ENCODE peak calls at places on chromosomes 11 and 22, in four cellular contexts. C is fibroblast of lung, Y is hepatocyte, D is endothelial cell of umbilical vein. U is an unnamed sample.

GRCh38 chr11:2092956-2093412 is 46.2 kb downstream of the IGF2 start:
- DNase-seq in C (peak; percentile 62), Y (no peak), D (no peak), U (peak; percentile 95)

GRCh38 chr11:61507962-61508824 is at the start of gene LRRC10B:
- DNase-seq in C (no peak), Y (peak; percentile 79), D (no peak), U (no peak)

GRCh38 chr22:38202437-38203089 is 769 bp downstream of the MAFF start:
- DNase-seq in C (peak; percentile 94), Y (peak; percentile 94), D (peak; percentile 90), U (peak; percentile 43)

GRCh38 chr22:46196268-46196667 is 45.9 kb downstream of the PPARA start:
- DNase-seq in C (no peak), Y (no peak), D (no peak), U (no peak)

GRCh38 chr22:38754247-38755154 is 1.3 kb downstream of the SUN2 start:
- DNase-seq in C (peak; percentile 86), Y (peak; percentile 70), D (peak; percentile 48), U (peak; percentile 52)

GRCh38 chr22:31561238-31561887 is 65.0 kb downstream of the SFI1 start:
- DNase-seq in C (peak; percentile 78), Y (peak; percentile 94), D (peak; percentile 78), U (peak; percentile 47)

GRCh38 chr11:119739021-119739703 is 10.2 kb upstream of the NECTIN1 start:
- DNase-seq in C (no peak), Y (peak; percentile 57), D (no peak), U (no peak)

GRCh38 chr22:30371981-30372380 is 15.2 kb downstream of the CCDC157 start:
- DNase-seq in C (no peak), Y (no peak), D (no peak), U (no peak)

GRCh38 chr11:1391165-1392010 is 1.7 kb downstream of the BRSK2 start:
- DNase-seq in C (no peak), Y (no peak), D (no peak), U (no peak)

GRCh38 chr22:44286673-44287072 is 26.1 kb downstream of the SHISAL1 start:
- DNase-seq in C (no peak), Y (no peak), D (no peak), U (no peak)

GRCh38 chr22:22856885-22857606 is 30.6 kb upstream of the IGLL5 start:
- DNase-seq in C (no peak), Y (no peak), D (no peak), U (no peak)

GRCh38 chr22:22856364-22856763 is 31.3 kb upstream of the IGLL5 start:
- DNase-seq in C (no peak), Y (no peak), D (no peak), U (no peak)

GRCh38 chr22:22854466-22854865 is 33.1 kb upstream of the IGLL5 start:
- DNase-seq in C (no peak), Y (no peak), D (no peak), U (no peak)

GRCh38 chr22:22855085-22855484 is 32.5 kb upstream of the IGLL5 start:
- DNase-seq in C (no peak), Y (no peak), D (no peak), U (no peak)

DNA sequence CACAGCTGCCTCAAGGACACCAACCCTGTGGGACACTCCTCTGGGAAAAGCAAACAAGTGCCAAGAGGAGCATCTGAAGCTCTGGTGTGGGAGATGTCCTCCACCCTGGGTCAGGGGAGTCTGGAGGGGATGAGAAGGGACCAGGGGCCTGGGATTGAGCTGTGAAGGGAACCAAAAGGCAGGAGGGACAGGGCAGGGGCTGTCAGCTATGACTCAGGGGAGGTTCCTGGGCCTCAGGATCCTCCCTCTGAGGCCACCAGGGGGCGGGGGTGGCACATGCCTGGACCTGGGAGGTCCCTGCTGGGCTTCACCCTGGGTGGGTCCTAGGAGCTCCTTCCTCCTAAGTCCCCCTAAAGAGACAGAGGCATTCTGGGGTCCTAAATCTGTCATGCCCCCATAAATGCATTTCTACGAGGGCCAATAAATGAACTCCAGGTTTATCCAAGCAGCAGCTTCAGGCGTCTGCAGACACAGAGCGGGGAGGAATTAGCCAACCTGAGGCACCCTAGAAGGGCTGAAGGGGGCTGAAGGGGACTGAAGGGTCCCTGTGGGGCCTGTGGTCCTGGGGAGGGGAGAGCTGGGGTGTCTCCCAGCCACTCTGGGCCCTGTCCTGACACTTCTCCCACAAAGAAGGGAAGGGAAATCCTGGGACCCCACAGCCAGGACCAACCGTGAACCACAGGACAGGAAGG is 31.9 kb upstream of the IGLL5 start:
- DNase-seq in C (no peak), Y (peak; percentile 52), D (no peak), U (peak; percentile 77)
- H3K27me3 ChIP-seq in C (no peaks in the 10 kb centered on the region), Y (peaks cover 16% of the 10 kb centered on the region), D (no peaks in the 10 kb centered on the region), U (no peaks in the 10 kb centered on the region)

GRCh38 chr11:35355102-35355749 is 64.1 kb downstream of the SLC1A2 start:
- DNase-seq in C (no peak), Y (no peak), D (no peak), U (no peak)

GRCh38 chr11:35359321-35360058 is 59.9 kb downstream of the SLC1A2 start:
- DNase-seq in C (no peak), Y (no peak), D (no peak), U (no peak)

GRCh38 chr11:35360059-35360530 is 59.3 kb downstream of the SLC1A2 start:
- DNase-seq in C (no peak), Y (no peak), D (no peak), U (no peak)

GRCh38 chr11:35354644-35355043 is 64.7 kb downstream of the SLC1A2 start:
- DNase-seq in C (no peak), Y (no peak), D (no peak), U (no peak)

GRCh38 chr11:35357893-35358292 is 61.5 kb downstream of the SLC1A2 start:
- DNase-seq in C (peak; percentile 45), Y (no peak), D (no peak), U (no peak)
- H3K79me2 ChIP-seq in C (no peaks in the 10 kb centered on the region), Y (no peaks in the 10 kb centered on the region), D (no peaks in the 10 kb centered on the region), U (no peaks in the 10 kb centered on the region)

DNA sequence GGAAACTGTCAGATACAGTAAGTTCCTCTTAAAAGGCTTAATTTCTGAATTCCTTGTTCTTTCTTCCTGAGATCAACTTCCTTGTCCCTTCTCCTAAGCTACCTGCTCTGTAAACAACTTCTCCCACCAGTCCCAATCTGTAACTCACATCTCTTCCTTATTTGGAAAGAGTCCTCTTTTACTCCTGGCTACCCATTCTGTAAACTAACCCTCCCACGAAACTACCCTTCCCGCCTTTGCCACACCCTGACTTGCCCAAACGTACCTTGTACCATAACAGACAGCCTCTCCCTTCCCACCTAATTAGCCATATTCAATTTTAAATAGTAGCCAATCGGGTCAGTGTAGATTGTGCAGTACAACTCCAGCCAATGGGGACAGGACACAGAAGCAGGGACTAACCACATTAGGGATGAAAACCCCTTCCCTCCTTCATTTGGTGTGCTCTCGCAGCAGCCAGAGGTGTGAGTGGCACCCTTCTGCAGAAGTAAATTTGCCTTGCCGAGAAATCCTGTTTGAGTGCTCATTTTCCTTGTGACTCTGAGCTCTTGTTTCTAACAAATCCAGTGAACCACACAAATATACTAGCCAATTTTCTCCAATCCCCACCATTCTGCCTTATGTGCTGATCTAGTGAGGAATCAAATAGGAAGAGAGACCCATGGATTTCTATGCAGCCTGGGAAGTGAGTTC is 49.5 kb downstream of the ZNF280B start:
- DNase-seq in C (no peak), Y (no peak), D (no peak), U (no peak)
- H3K27me3 ChIP-seq in C (no peaks in the 10 kb centered on the region), Y (peaks cover 14% of the 10 kb centered on the region), D (peaks cover under 1% of the 10 kb centered on the region), U (no peaks in the 10 kb centered on the region)

GRCh38 chr11:126963115-126963514 is 37.5 kb downstream of the KIRREL3 start:
- DNase-seq in C (no peak), Y (no peak), D (no peak), U (no peak)
- H3K79me2 ChIP-seq in C (no peaks in the 10 kb centered on the region), Y (no peaks in the 10 kb centered on the region), D (no peaks in the 10 kb centered on the region), U (no peaks in the 10 kb centered on the region)

DNA sequence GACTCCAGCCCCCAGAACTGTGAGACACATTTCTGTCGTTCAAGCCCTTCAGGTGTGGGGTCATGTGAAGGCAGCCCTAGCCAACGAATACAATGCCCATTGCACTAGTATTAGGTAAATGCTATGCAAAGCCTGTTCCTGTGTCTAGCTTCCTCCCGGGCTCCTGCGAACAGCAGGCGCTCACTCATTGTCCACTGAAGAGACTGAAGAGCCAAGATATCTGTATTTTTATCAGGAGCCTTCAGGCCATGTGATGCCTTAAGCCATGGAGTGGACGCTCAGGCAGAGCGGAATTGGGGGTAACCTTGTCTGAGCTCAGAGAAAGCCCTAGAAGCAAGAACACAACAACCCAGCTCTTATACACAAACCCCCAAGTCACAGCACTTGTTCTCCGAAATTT is 4.2 kb upstream of the TMPRSS6 start:
- DNase-seq in C (no peak), Y (no peak), D (no peak), U (no peak)
- H3K27me3 ChIP-seq in C (peaks cover 11% of the 10 kb centered on the region), Y (no peaks in the 10 kb centered on the region), D (no peaks in the 10 kb centered on the region), U (no peaks in the 10 kb centered on the region)

GRCh38 chr11:3984896-3985295 is 109.7 kb upstream of the RRM1 start:
- DNase-seq in C (peak; percentile 32), Y (peak; percentile 10), D (peak; percentile 55), U (peak; percentile 45)
- H3K79me2 ChIP-seq in C (no peaks in the 10 kb centered on the region), Y (no peaks in the 10 kb centered on the region), D (no peaks in the 10 kb centered on the region), U (peaks cover 29% of the 10 kb centered on the region)